ENCODE peak calls at places on chromosomes 7 and 10, in five cellular contexts. One of them, this sample, is unnamed.
A peak's percentile ranks its signal among the peaks of the same experiment; 100 is the strongest.

GRCh38 chr7:6015917-6016652 is 7.0 kb downstream of the AIMP2 start:
- DNase-seq in heart right ventricle: peak; percentile 76
- DNase-seq in GM20000: no peak
- DNase-seq in H4: peak; percentile 89
- DNase-seq in cardiac fibroblast: peak; percentile 95
- DNase-seq in this sample: no peak

GRCh38 chr10:61410353-61410752 is 42.8 kb downstream of the TMEM26 start:
- DNase-seq in cardiac fibroblast: no peak
- DNase-seq in H4: no peak
- DNase-seq in GM20000: no peak
- DNase-seq in heart right ventricle: no peak
- DNase-seq in this sample: no peak

GRCh38 chr10:112184052-112184371 is 447 bp upstream of the GPAM start:
- DNase-seq in H4: no peak
- DNase-seq in heart right ventricle: no peak
- DNase-seq in GM20000: no peak
- DNase-seq in cardiac fibroblast: no peak
- DNase-seq in this sample: no peak

GRCh38 chr7:22572937-22573336 is 72.9 kb upstream of the STEAP1B start:
- DNase-seq in H4: peak; percentile 80
- DNase-seq in cardiac fibroblast: peak; percentile 74
- DNase-seq in heart right ventricle: no peak
- DNase-seq in GM20000: no peak
- DNase-seq in this sample: no peak

GRCh38 chr10:77776487-77776886 is 138.9 kb upstream of the KCNMA1 start:
- DNase-seq in H4: no peak
- DNase-seq in heart right ventricle: no peak
- DNase-seq in cardiac fibroblast: no peak
- DNase-seq in GM20000: no peak
- DNase-seq in this sample: no peak

GRCh38 chr10:127738512-127739424 is 1.8 kb downstream of the FOXI2 start:
- DNase-seq in GM20000: no peak
- DNase-seq in H4: no peak
- DNase-seq in cardiac fibroblast: no peak
- DNase-seq in heart right ventricle: no peak
- DNase-seq in this sample: no peak

GRCh38 chr7:126040114-126041045 is 1110.8 kb upstream of the POT1 start:
- DNase-seq in GM20000: no peak
- DNase-seq in cardiac fibroblast: no peak
- DNase-seq in H4: no peak
- DNase-seq in heart right ventricle: no peak
- DNase-seq in this sample: no peak

GRCh38 chr7:38682602-38683001 is 51.4 kb upstream of the AMPH start:
- DNase-seq in heart right ventricle: no peak
- DNase-seq in H4: no peak
- DNase-seq in cardiac fibroblast: no peak
- DNase-seq in GM20000: no peak
- DNase-seq in this sample: no peak

GRCh38 chr7:145696071-145696470 is 420.5 kb upstream of the CNTNAP2 start:
- DNase-seq in GM20000: no peak
- DNase-seq in heart right ventricle: no peak
- DNase-seq in H4: no peak
- DNase-seq in cardiac fibroblast: no peak
- DNase-seq in this sample: no peak

GRCh38 chr7:47103498-47104205 is 478.3 kb downstream of the TNS3 start:
- DNase-seq in H4: no peak
- DNase-seq in GM20000: no peak
- DNase-seq in cardiac fibroblast: no peak
- DNase-seq in heart right ventricle: no peak
- DNase-seq in this sample: no peak

GRCh38 chr10:122140941-122141623 is 130.0 kb upstream of the BTBD16 start:
- DNase-seq in cardiac fibroblast: peak; percentile 95
- DNase-seq in GM20000: no peak
- DNase-seq in heart right ventricle: peak; percentile 91
- DNase-seq in H4: peak; percentile 89
- DNase-seq in this sample: no peak

GRCh38 chr7:131773413-131773812 is 217.0 kb upstream of the PODXL start:
- DNase-seq in heart right ventricle: no peak
- DNase-seq in cardiac fibroblast: no peak
- DNase-seq in H4: no peak
- DNase-seq in GM20000: no peak
- DNase-seq in this sample: no peak

GRCh38 chr7:130845581-130846085 is 111.6 kb upstream of the KLF14 start:
- DNase-seq in GM20000: no peak
- DNase-seq in H4: peak; percentile 27
- DNase-seq in cardiac fibroblast: peak; percentile 94
- DNase-seq in heart right ventricle: no peak
- DNase-seq in this sample: no peak

GRCh38 chr10:43209651-43210141 is 57.2 kb downstream of the RASGEF1A start:
- DNase-seq in heart right ventricle: no peak
- DNase-seq in H4: no peak
- DNase-seq in GM20000: no peak
- DNase-seq in cardiac fibroblast: no peak
- DNase-seq in this sample: no peak

GRCh38 chr10:103915794-103916193 is 2.2 kb downstream of the STN1 start:
- DNase-seq in cardiac fibroblast: peak; percentile 35
- DNase-seq in GM20000: peak; percentile 31
- DNase-seq in H4: no peak
- DNase-seq in heart right ventricle: no peak
- DNase-seq in this sample: no peak

GRCh38 chr7:24843821-24844449 is 86.7 kb upstream of the GSDME start:
- DNase-seq in GM20000: no peak
- DNase-seq in cardiac fibroblast: no peak
- DNase-seq in H4: no peak
- DNase-seq in heart right ventricle: no peak
- DNase-seq in this sample: no peak

This sample was measured in amygdala.